ENCODE peak calls at places on chromosome 10, in nine cellular contexts. W is left ventricle myocardium inferior, C is AG04450, A is adrenal gland, Y is aorta, E is suprapubic skin, G is GM23248, Q is thoracic aorta, X is uterus. R is an unnamed sample. For H3K27me3, the result is how much of the 10 kb centered on the place peaks cover.

GRCh38 chr10:44310762-44311562 is 73.9 kb downstream of the CXCL12 start:
- DNase-seq in C (peak), W (peak), A (peak), Q (no peak), E (peak), Y (peak), G (peak), X (peak), R (peak)

GRCh38 chr10:11205026-11205772 is 187.5 kb downstream of the CELF2 start:
- DNase-seq in A (no peak), G (peak), X (no peak), Y (no peak), Q (no peak), E (no peak), W (no peak), C (no peak), R (no peak)

GRCh38 chr10:93437000-93437945 is 44.9 kb downstream of the MYOF start:
- DNase-seq in Q (peak), C (peak), G (peak), Y (peak), X (peak), A (peak), E (peak), W (peak), R (no peak)

GRCh38 chr10:4771554-4772201 is 54.3 kb upstream of the AKR1E2 start:
- DNase-seq in A (no peak), G (peak), X (no peak), Y (no peak), Q (no peak), C (peak), E (no peak), W (no peak), R (no peak)

GRCh38 chr10:68423522-68423921 is 16.4 kb upstream of the RUFY2 start:
- DNase-seq in Q (no peak), C (no peak), X (no peak), A (no peak), Y (no peak), G (no peak), E (no peak), W (no peak), R (no peak)

GRCh38 chr10:111370101-111370500 is 293.3 kb downstream of the ADRA2A start:
- DNase-seq in Y (no peak), E (no peak), W (no peak), G (peak), X (no peak), C (no peak), Q (no peak), A (no peak), R (no peak)

GRCh38 chr10:5234106-5234877 is 37.7 kb downstream of the AKR1C4 start:
- DNase-seq in C (peak), G (peak), A (peak), Q (no peak), E (no peak), X (no peak), Y (no peak), W (no peak), R (no peak)

GRCh38 chr10:50554995-50555568 is 68.7 kb downstream of the SGMS1 start:
- DNase-seq in E (no peak), C (no peak), G (peak), W (no peak), X (no peak), Y (no peak), A (no peak), Q (no peak), R (no peak)

GRCh38 chr10:87761892-87762291 is 56.1 kb downstream of the ATAD1 start:
- DNase-seq in X (no peak), Y (no peak), E (no peak), W (no peak), Q (no peak), C (no peak), G (peak), A (peak), R (no peak)

GRCh38 chr10:65497837-65498236 is 1428.0 kb upstream of the LRRTM3 start:
- DNase-seq in X (no peak), Q (no peak), E (no peak), C (no peak), Y (no peak), G (no peak), W (no peak), A (no peak), R (no peak)

GRCh38 chr10:48285710-48286109 is 11.2 kb upstream of the FRMPD2 start:
- DNase-seq in A (no peak), Y (no peak), Q (no peak), G (no peak), X (no peak), W (no peak), E (no peak), C (no peak), R (no peak)

GRCh38 chr10:70286616-70287015 is 2.8 kb upstream of the NPFFR1 start:
- DNase-seq in W (no peak), Q (no peak), G (no peak), E (no peak), C (no peak), Y (no peak), X (no peak), A (no peak), R (no peak)

GRCh38 chr10:112839928-112840654 is 110.0 kb upstream of the TCF7L2 start:
- DNase-seq in Y (no peak), G (no peak), C (no peak), E (no peak), Q (no peak), A (no peak), X (no peak), W (no peak), R (no peak)

GRCh38 chr10:7625009-7625408 is 41.8 kb downstream of the ITIH5 start:
- DNase-seq in Y (no peak), X (no peak), A (no peak), C (no peak), W (no peak), G (no peak), Q (no peak), E (no peak), R (no peak)

GRCh38 chr10:113895018-113895417 is 40.6 kb downstream of the NHLRC2 start:
- DNase-seq in G (peak), Q (no peak), Y (no peak), E (no peak), X (no peak), A (no peak), W (no peak), C (no peak), R (no peak)

GRCh38 chr10:23512355-23513058 is 73.6 kb downstream of the OTUD1 start:
- DNase-seq in Q (no peak), A (peak), W (no peak), E (no peak), G (peak), Y (no peak), X (no peak), C (no peak), R (no peak)

GRCh38 chr10:28991738-28992270 is 297.1 kb upstream of the LYZL1 start:
- DNase-seq in A (peak), C (no peak), E (no peak), W (peak), Q (no peak), G (peak), X (no peak), Y (no peak), R (no peak)

GRCh38 chr10:92567952-92568600 is 5.8 kb downstream of the IDE start:
- DNase-seq in C (no peak), Y (no peak), X (no peak), G (peak), A (no peak), W (no peak), Q (no peak), E (no peak), R (no peak)

GRCh38 chr10:62182171-62182570 is 86.5 kb downstream of the RTKN2 start:
- DNase-seq in E (no peak), C (no peak), G (no peak), W (no peak), X (no peak), Y (no peak), Q (no peak), A (no peak), R (no peak)

GRCh38 chr10:61905446-61905725 is 3.9 kb downstream of the ARID5B start:
- DNase-seq in Y (no peak), C (no peak), G (no peak), W (no peak), Q (no peak), E (no peak), X (no peak), A (no peak), R (no peak)

GRCh38 chr10:28840954-28841353 is 163.6 kb downstream of the BAMBI start:
- DNase-seq in A (no peak), X (no peak), W (no peak), Q (no peak), G (no peak), E (no peak), Y (no peak), C (no peak), R (no peak)

GRCh38 chr10:78518224-78518623 is 484.6 kb downstream of the RPS24 start:
- DNase-seq in Q (no peak), W (no peak), Y (no peak), A (peak), E (peak), X (no peak), G (no peak), C (no peak), R (no peak)

DNA sequence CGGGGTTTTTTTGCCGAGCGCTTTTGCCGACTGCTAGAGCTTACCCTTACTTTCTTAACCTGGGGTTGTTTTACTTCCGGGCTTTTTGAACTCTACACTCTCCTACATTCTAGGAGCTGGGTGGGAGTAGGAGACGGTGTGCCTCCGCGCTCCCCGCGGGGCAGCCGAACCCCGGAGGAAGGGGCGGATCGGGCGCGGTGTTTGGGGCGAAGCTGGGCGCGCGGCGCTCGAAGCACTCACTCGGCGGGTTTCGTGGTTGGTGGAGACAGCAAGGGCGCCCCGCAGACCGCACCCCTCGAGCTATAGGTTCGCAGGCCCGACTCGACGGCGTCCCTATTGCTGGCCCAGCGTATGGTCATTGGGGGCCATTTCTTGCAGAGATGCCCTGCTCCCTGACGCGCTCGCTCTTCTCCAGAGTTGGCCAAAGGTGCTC is 245 bp downstream of the ZNF518A start:
- DNase-seq in X (no peak), A (peak), Q (peak), Y (peak), C (peak), E (peak), W (peak), G (peak), R (peak)
- H3K27ac ChIP-seq in X (peak), A (peak), Q (peak), Y (peak), C (peak), E (peak), W (peak), G (peak), R (peak)

GRCh38 chr10:22333667-22334282 is 11.5 kb upstream of the SPAG6 start:
- DNase-seq in Y (no peak), E (no peak), Q (no peak), G (no peak), W (no peak), X (no peak), C (no peak), A (no peak), R (peak)

GRCh38 chr10:22332116-22332692 is 11.3 kb downstream of the BMI1 start:
- DNase-seq in Y (no peak), X (no peak), W (no peak), E (no peak), C (no peak), A (no peak), G (no peak), Q (no peak), R (no peak)

GRCh38 chr10:22335204-22335956 is 9.9 kb upstream of the SPAG6 start:
- DNase-seq in Q (no peak), C (no peak), A (peak), G (peak), E (no peak), X (peak), W (no peak), Y (peak), R (no peak)

GRCh38 chr10:22333167-22333566 is 12.1 kb upstream of the SPAG6 start:
- DNase-seq in E (no peak), Y (no peak), W (no peak), Q (no peak), G (no peak), C (no peak), X (no peak), A (no peak), R (no peak)

GRCh38 chr10:22334414-22335203 is 10.7 kb upstream of the SPAG6 start:
- DNase-seq in A (no peak), W (no peak), X (no peak), Y (peak), G (no peak), Q (no peak), C (no peak), E (no peak), R (no peak)
- H3K27me3 ChIP-seq in A (under half), W (half or more), X (under half), Y (under half), G (under half), Q (under half), C (half or more), E (half or more), R (half or more)

DNA sequence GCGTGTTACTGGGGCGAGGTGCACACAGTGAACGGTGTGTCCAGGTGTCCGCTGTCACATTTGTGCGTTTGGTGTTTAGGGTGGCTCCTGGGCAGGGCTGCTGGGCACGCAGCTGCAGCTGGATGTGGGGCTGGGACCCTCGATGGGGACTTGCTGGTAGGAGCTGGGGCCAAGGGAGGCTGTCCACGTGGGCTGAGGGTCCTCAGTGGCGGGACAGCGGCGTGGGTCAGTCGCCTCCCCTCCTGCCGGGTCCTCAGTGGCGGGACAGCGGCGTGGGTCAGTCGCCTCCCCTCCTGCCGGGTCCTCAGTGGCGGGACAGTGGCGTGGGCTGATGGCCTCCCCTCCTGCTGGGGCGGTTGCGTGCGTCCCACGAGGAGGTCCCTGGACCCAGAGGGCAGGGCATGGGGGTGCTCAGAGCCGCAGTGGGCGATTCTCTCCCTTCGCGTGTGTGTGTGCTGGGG is 68.5 kb downstream of the INPP5A start:
- DNase-seq in Q (no peak), A (no peak), C (no peak), E (no peak), W (no peak), X (no peak), G (no peak), Y (peak), R (no peak)
- H3K27ac ChIP-seq in Q (no peak), A (peak), C (no peak), E (no peak), W (no peak), X (no peak), G (no peak), Y (no peak), R (peak)

GRCh38 chr10:127570036-127570435 is 20.9 kb downstream of the NPS start:
- DNase-seq in G (peak), Y (no peak), W (no peak), E (no peak), C (no peak), A (no peak), Q (no peak), X (no peak), R (no peak)

GRCh38 chr10:127563718-127564553 is 14.8 kb downstream of the NPS start:
- DNase-seq in G (peak), E (no peak), C (no peak), Q (no peak), Y (no peak), A (no peak), W (no peak), X (no peak), R (no peak)

GRCh38 chr10:127565583-127565982 is 16.5 kb downstream of the NPS start:
- DNase-seq in W (no peak), A (no peak), G (no peak), Y (no peak), Q (no peak), C (no peak), X (no peak), E (no peak), R (no peak)

GRCh38 chr10:127569210-127569609 is 20.1 kb downstream of the NPS start:
- DNase-seq in Q (no peak), W (no peak), E (no peak), A (no peak), C (no peak), Y (no peak), G (no peak), X (no peak), R (no peak)

GRCh38 chr10:127564644-127565043 is 15.5 kb downstream of the NPS start:
- DNase-seq in X (no peak), Y (no peak), G (no peak), Q (no peak), A (no peak), C (no peak), E (no peak), W (no peak), R (no peak)
- H3K27me3 ChIP-seq in X (under half), Y (under half), G (under half), Q (under half), A (under half), C (under half), E (under half), W (under half), R (under half)

R was measured in dorsolateral prefrontal cortex.